ENCODE peak calls at places on chromosomes 11 and 22, in four cellular contexts. Y is ascending aorta; O is CD8-positive, alpha-beta memory T cell; F is endothelial cell of umbilical vein. K is an unnamed sample.
A peak's percentile ranks its signal among the peaks of the same experiment; 100 is the strongest.

GRCh38 chr11:44916797-44917196 is 33.9 kb downstream of the TP53I11 start:
- DNase-seq in Y (no peak), O (no peak), F (no peak), K (no peak)

GRCh38 chr11:121907379-121907778 is 208.6 kb downstream of the BLID start:
- DNase-seq in Y (no peak), O (no peak), F (no peak), K (no peak)

GRCh38 chr22:17443413-17444203 is 74.3 kb downstream of the CECR2 start:
- DNase-seq in Y (no peak), O (no peak), F (no peak), K (no peak)

GRCh38 chr22:21726650-21727049 is 8.9 kb downstream of the YPEL1 start:
- DNase-seq in Y (no peak), O (peak; percentile 35), F (no peak), K (no peak)

GRCh38 chr22:34236527-34236926 is 316.3 kb upstream of the LARGE1 start:
- DNase-seq in Y (no peak), O (no peak), F (no peak), K (no peak)

GRCh38 chr22:31084811-31085492 is 3.8 kb downstream of the SMTN start:
- DNase-seq in Y (peak; percentile 96), O (peak; percentile 81), F (peak; percentile 71), K (peak; percentile 84)

GRCh38 chr11:71420455-71421241 is 27.5 kb downstream of the DHCR7 start:
- DNase-seq in Y (no peak), O (no peak), F (peak; percentile 32), K (peak; percentile 50)

GRCh38 chr22:25572708-25573161 is 8.3 kb downstream of the GRK3 start:
- DNase-seq in Y (no peak), O (no peak), F (no peak), K (no peak)

GRCh38 chr11:31059529-31059928 is 310.0 kb downstream of the DCDC1 start:
- DNase-seq in Y (no peak), O (no peak), F (no peak), K (no peak)

GRCh38 chr11:80084614-80085013 is 643.8 kb upstream of the TENM4 start:
- DNase-seq in Y (no peak), O (no peak), F (no peak), K (no peak)

GRCh38 chr11:69297926-69298777 is 4.2 kb downstream of the MYEOV start:
- DNase-seq in Y (peak; percentile 93), O (peak; percentile 71), F (peak; percentile 84), K (peak; percentile 87)
- H3K4me1 ChIP-seq in Y (peaks cover 27% of the 10 kb centered on the region), O (peaks cover 58% of the 10 kb centered on the region), F (peaks cover 70% of the 10 kb centered on the region), K (peaks cover 4% of the 10 kb centered on the region)

GRCh38 chr11:60917267-60917666 is 3.3 kb downstream of the TMEM109 start:
- DNase-seq in Y (no peak), O (no peak), F (no peak), K (no peak)
- H3K4me1 ChIP-seq in Y (no peaks in the 10 kb centered on the region), O (peaks cover 31% of the 10 kb centered on the region), F (peaks cover 40% of the 10 kb centered on the region), K (peaks cover 17% of the 10 kb centered on the region)

GRCh38 chr11:99494065-99494464 is 473.3 kb downstream of the CNTN5 start:
- DNase-seq in Y (no peak), O (no peak), F (no peak), K (no peak)

GRCh38 chr11:99489561-99489960 is 468.8 kb downstream of the CNTN5 start:
- DNase-seq in Y (no peak), O (no peak), F (no peak), K (no peak)
- H3K4me1 ChIP-seq in Y (no peaks in the 10 kb centered on the region), O (no peaks in the 10 kb centered on the region), F (no peaks in the 10 kb centered on the region), K (no peaks in the 10 kb centered on the region)

GRCh38 chr11:86952933-86953637 is 2.1 kb downstream of the FZD4 start:
- DNase-seq in Y (no peak), O (no peak), F (peak; percentile 68), K (no peak)

GRCh38 chr11:86955674-86956522 is 703 bp upstream of the FZD4 start:
- DNase-seq in Y (peak; percentile 93), O (no peak), F (peak; percentile 92), K (peak; percentile 75)

GRCh38 chr11:86954288-86955110 is 696 bp downstream of the FZD4 start:
- DNase-seq in Y (peak; percentile 69), O (no peak), F (peak; percentile 46), K (peak; percentile 33)

GRCh38 chr11:86952221-86952875 is 2.8 kb downstream of the FZD4 start:
- DNase-seq in Y (no peak), O (no peak), F (peak; percentile 75), K (no peak)

DNA sequence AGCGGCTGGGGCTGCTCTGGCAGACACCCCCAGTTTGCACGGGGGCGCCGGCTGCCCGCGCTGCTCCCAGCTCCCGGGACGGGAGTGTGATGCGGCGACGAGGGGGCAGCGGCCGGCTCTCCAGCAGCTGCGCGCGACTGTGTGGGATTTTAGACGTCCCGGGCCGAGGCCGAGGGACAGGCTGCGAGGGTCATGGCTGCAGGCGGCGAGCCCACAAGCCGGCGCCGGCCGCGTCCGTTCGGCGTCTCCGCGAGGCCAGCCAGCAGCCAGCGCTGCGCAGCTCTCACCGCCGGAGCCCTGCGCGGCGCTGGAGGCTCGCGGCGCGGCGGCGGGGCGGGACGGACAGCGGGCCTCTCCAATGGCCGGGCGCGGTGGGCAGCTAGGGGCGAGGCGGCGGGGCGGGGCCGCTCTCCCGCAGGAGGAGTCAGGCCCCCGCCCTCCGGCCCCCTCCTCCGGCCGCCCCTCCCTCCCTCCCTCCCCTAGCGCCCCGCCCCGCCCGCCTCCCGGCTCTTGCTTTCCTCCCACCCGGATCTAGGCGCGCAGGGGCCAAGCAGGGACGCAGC is at the start of gene FZD4:
- DNase-seq in Y (peak; percentile 93), O (peak; percentile 44), F (peak; percentile 88), K (peak; percentile 87)
- H3K4me1 ChIP-seq in Y (no peaks in the 10 kb centered on the region), O (peaks cover 5% of the 10 kb centered on the region), F (peaks cover 33% of the 10 kb centered on the region), K (peaks cover 14% of the 10 kb centered on the region)

GRCh38 chr11:66100272-66101037 is 30.4 kb downstream of the PACS1 start:
- DNase-seq in Y (no peak), O (peak; percentile 69), F (no peak), K (peak; percentile 64)

GRCh38 chr11:66106786-66107599 is 36.9 kb downstream of the PACS1 start:
- DNase-seq in Y (no peak), O (no peak), F (no peak), K (no peak)

GRCh38 chr11:66101055-66101454 is 31.0 kb downstream of the PACS1 start:
- DNase-seq in Y (no peak), O (no peak), F (no peak), K (no peak)

GRCh38 chr11:66107600-66108151 is 37.6 kb downstream of the PACS1 start:
- DNase-seq in Y (no peak), O (no peak), F (no peak), K (no peak)

DNA sequence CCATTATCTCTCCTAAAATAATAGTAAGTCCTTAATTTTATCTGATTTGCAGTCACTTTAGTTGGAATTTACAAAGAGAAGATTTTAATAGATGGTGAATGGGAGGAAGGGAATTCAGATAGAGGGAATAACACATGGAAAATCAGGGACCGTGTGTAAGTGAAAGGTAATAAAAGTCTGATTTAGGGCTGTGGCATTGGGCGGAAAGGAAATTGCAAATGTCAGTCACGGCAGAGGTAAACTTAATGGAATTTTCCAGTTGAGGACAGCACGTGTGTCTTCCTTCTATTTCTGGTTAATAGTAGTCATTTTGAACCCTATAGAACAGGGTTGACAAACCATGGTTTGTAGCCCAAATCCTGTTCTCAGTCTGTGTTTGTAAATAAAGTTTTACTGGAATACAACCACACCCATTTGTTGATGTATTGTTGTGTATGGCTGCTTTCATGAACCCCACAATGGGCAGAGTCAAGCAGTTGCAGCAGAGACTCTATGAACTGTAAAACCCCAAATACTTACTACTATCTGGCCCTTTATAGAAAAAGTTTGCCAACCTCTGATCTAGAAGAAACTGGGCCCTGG is 34.1 kb downstream of the PACS1 start:
- DNase-seq in Y (no peak), O (no peak), F (no peak), K (no peak)
- H3K4me1 ChIP-seq in Y (no peaks in the 10 kb centered on the region), O (peaks cover 82% of the 10 kb centered on the region), F (peaks cover 2% of the 10 kb centered on the region), K (peaks cover 3% of the 10 kb centered on the region)

DNA sequence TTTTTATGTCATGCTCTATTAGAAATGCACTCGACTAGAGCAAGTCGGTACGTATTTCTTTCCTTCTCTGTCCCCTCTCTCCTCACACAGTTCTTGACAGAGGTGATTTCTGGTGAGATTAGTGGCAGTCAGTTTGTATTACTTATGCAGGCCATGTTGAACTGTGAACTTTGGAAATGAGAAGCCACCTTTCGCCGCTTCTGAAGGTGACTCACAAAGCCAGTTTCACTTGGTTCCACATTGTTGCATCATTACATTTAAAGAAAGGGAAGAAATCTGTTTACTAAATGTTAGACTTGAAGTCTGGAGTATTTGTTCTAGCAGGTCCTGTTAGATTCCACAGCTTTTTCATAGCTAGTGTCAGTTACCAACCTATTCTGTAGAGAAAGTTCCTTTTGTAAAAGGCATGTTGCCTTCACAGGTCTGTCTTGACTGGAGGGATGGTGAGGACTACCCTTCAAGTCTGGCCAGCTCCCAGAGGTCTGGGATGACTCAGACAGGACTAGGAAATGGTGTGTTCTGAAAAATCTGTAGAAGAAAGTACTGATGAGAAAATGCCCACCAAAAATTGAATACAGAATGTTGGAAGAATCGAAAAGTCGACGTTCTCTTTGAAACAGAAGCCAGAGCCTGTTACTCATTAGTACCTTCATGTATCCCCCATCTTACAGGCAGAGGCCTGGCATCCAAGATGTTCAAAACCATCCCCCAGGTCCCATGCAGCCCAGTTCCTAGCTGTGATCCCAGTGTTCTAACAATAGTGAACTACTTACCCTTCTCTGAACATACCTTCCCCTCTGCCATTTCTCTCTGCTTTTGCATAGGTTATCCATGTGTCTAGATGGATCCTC is 181.4 kb downstream of the DBX1 start:
- DNase-seq in Y (no peak), O (no peak), F (peak; percentile 85), K (peak; percentile 70)
- H3K4me1 ChIP-seq in Y (peaks cover 29% of the 10 kb centered on the region), O (no peaks in the 10 kb centered on the region), F (peaks cover 39% of the 10 kb centered on the region), K (peaks cover 26% of the 10 kb centered on the region)

GRCh38 chr11:118924591-118925585 is 838 bp downstream of the BCL9L start:
- DNase-seq in Y (no peak), O (peak; percentile 36), F (peak; percentile 59), K (no peak)
- H3K4me1 ChIP-seq in Y (peaks cover 21% of the 10 kb centered on the region), O (peaks cover 44% of the 10 kb centered on the region), F (peaks cover 52% of the 10 kb centered on the region), K (no peaks in the 10 kb centered on the region)

GRCh38 chr11:68014157-68014965 is 4.2 kb downstream of the ALDH3B1 start:
- DNase-seq in Y (peak; percentile 80), O (no peak), F (peak; percentile 86), K (peak; percentile 91)
- H3K4me1 ChIP-seq in Y (peaks cover 9% of the 10 kb centered on the region), O (no peaks in the 10 kb centered on the region), F (peaks cover 11% of the 10 kb centered on the region), K (peaks cover 5% of the 10 kb centered on the region)

GRCh38 chr11:95790123-95790932 is at the start of gene CEP57:
- DNase-seq in Y (peak; percentile 99), O (peak; percentile 96), F (peak; percentile 97), K (peak; percentile 98)
- H3K4me1 ChIP-seq in Y (no peaks in the 10 kb centered on the region), O (peaks cover 33% of the 10 kb centered on the region), F (peaks cover 21% of the 10 kb centered on the region), K (peaks cover 2% of the 10 kb centered on the region)

GRCh38 chr11:3166268-3167142 is 1.4 kb upstream of the OSBPL5 start:
- DNase-seq in Y (no peak), O (no peak), F (no peak), K (no peak)
- H3K4me1 ChIP-seq in Y (peaks cover 21% of the 10 kb centered on the region), O (peaks cover 26% of the 10 kb centered on the region), F (peaks cover 11% of the 10 kb centered on the region), K (peaks cover 30% of the 10 kb centered on the region)

K was measured in lung.